ENCODE peak calls at places on chromosomes 16 and 17, in seven cellular contexts. One of them, this sample, is unnamed.

GRCh38 chr17:13031718-13032350 is 14.0 kb upstream of the ELAC2 start:
- DNase-seq in left lung: no peak
- DNase-seq in psoas muscle: peak; percentile 44
- DNase-seq in neural progenitor cell: peak; percentile 66
- DNase-seq in progenitor cell of endocrine pancreas: peak; percentile 26
- DNase-seq in cardiac muscle cell: peak; percentile 76
- DNase-seq in AG09309: no peak
- DNase-seq in this sample: peak; percentile 45

GRCh38 chr17:3569534-3570137 is 12.0 kb upstream of the TRPV3 start:
- DNase-seq in progenitor cell of endocrine pancreas: no peak
- DNase-seq in AG09309: no peak
- DNase-seq in left lung: peak; percentile 13
- DNase-seq in neural progenitor cell: no peak
- DNase-seq in psoas muscle: no peak
- DNase-seq in cardiac muscle cell: no peak
- DNase-seq in this sample: no peak

GRCh38 chr16:28140788-28141618 is 70.8 kb downstream of the XPO6 start:
- DNase-seq in AG09309: no peak
- DNase-seq in progenitor cell of endocrine pancreas: no peak
- DNase-seq in psoas muscle: no peak
- DNase-seq in neural progenitor cell: no peak
- DNase-seq in left lung: no peak
- DNase-seq in cardiac muscle cell: no peak
- DNase-seq in this sample: no peak

GRCh38 chr17:4747847-4748246 is 8.1 kb upstream of the CXCL16 start:
- DNase-seq in progenitor cell of endocrine pancreas: no peak
- DNase-seq in AG09309: no peak
- DNase-seq in neural progenitor cell: no peak
- DNase-seq in psoas muscle: no peak
- DNase-seq in cardiac muscle cell: peak; percentile 18
- DNase-seq in left lung: no peak
- DNase-seq in this sample: no peak

GRCh38 chr17:20009302-20010098 is at the start of gene SPECC1:
- DNase-seq in psoas muscle: peak; percentile 85
- DNase-seq in progenitor cell of endocrine pancreas: peak; percentile 91
- DNase-seq in cardiac muscle cell: no peak
- DNase-seq in AG09309: no peak
- DNase-seq in left lung: peak; percentile 98
- DNase-seq in neural progenitor cell: peak; percentile 91
- DNase-seq in this sample: peak; percentile 88

GRCh38 chr16:75288596-75289120 is 37.2 kb upstream of the BCAR1 start:
- DNase-seq in psoas muscle: no peak
- DNase-seq in left lung: no peak
- DNase-seq in cardiac muscle cell: no peak
- DNase-seq in AG09309: no peak
- DNase-seq in neural progenitor cell: no peak
- DNase-seq in progenitor cell of endocrine pancreas: no peak
- DNase-seq in this sample: no peak

GRCh38 chr16:48124266-48124665 is 31.5 kb downstream of the ABCC12 start:
- DNase-seq in neural progenitor cell: no peak
- DNase-seq in cardiac muscle cell: no peak
- DNase-seq in psoas muscle: no peak
- DNase-seq in left lung: no peak
- DNase-seq in progenitor cell of endocrine pancreas: no peak
- DNase-seq in AG09309: no peak
- DNase-seq in this sample: no peak

GRCh38 chr17:80696456-80696855 is 151.8 kb downstream of the RPTOR start:
- DNase-seq in left lung: no peak
- DNase-seq in psoas muscle: no peak
- DNase-seq in progenitor cell of endocrine pancreas: no peak
- DNase-seq in neural progenitor cell: no peak
- DNase-seq in AG09309: no peak
- DNase-seq in cardiac muscle cell: no peak
- DNase-seq in this sample: no peak

GRCh38 chr16:69890114-69890890 is 60.8 kb upstream of the CLEC18A start:
- DNase-seq in AG09309: no peak
- DNase-seq in progenitor cell of endocrine pancreas: no peak
- DNase-seq in cardiac muscle cell: peak; percentile 76
- DNase-seq in left lung: no peak
- DNase-seq in psoas muscle: peak; percentile 56
- DNase-seq in neural progenitor cell: peak; percentile 64
- DNase-seq in this sample: peak; percentile 46

GRCh38 chr17:50037321-50038107 is 18.4 kb upstream of the ITGA3 start:
- DNase-seq in psoas muscle: peak; percentile 38
- DNase-seq in cardiac muscle cell: peak; percentile 91
- DNase-seq in AG09309: no peak
- DNase-seq in left lung: peak; percentile 88
- DNase-seq in progenitor cell of endocrine pancreas: no peak
- DNase-seq in neural progenitor cell: no peak
- DNase-seq in this sample: no peak

GRCh38 chr16:85616608-85617311 is 3.6 kb downstream of the GSE1 start:
- DNase-seq in left lung: peak; percentile 92
- DNase-seq in progenitor cell of endocrine pancreas: no peak
- DNase-seq in psoas muscle: no peak
- DNase-seq in AG09309: no peak
- DNase-seq in cardiac muscle cell: no peak
- DNase-seq in neural progenitor cell: no peak
- DNase-seq in this sample: no peak

GRCh38 chr17:55411463-55411855 is 10.2 kb downstream of the MMD start:
- DNase-seq in left lung: no peak
- DNase-seq in cardiac muscle cell: no peak
- DNase-seq in neural progenitor cell: no peak
- DNase-seq in psoas muscle: no peak
- DNase-seq in progenitor cell of endocrine pancreas: no peak
- DNase-seq in AG09309: no peak
- DNase-seq in this sample: no peak

GRCh38 chr16:3182608-3183444 is 5.2 kb upstream of the OR1F1 start:
- DNase-seq in AG09309: no peak
- DNase-seq in left lung: no peak
- DNase-seq in cardiac muscle cell: peak; percentile 57
- DNase-seq in psoas muscle: no peak
- DNase-seq in progenitor cell of endocrine pancreas: no peak
- DNase-seq in neural progenitor cell: peak; percentile 73
- DNase-seq in this sample: peak; percentile 75

GRCh38 chr17:9768381-9768934 is 22.9 kb downstream of the DHRS7C start:
- DNase-seq in left lung: no peak
- DNase-seq in progenitor cell of endocrine pancreas: no peak
- DNase-seq in psoas muscle: no peak
- DNase-seq in neural progenitor cell: peak; percentile 56
- DNase-seq in cardiac muscle cell: peak; percentile 55
- DNase-seq in AG09309: no peak
- DNase-seq in this sample: peak; percentile 9

GRCh38 chr16:1012722-1013592 is 31.4 kb downstream of the SOX8 start:
- DNase-seq in psoas muscle: no peak
- DNase-seq in left lung: no peak
- DNase-seq in AG09309: no peak
- DNase-seq in cardiac muscle cell: no peak
- DNase-seq in neural progenitor cell: no peak
- DNase-seq in progenitor cell of endocrine pancreas: no peak
- DNase-seq in this sample: no peak

GRCh38 chr17:4796550-4796915 is 569 bp downstream of the PSMB6 start:
- DNase-seq in AG09309: no peak
- DNase-seq in psoas muscle: peak; percentile 37
- DNase-seq in neural progenitor cell: peak; percentile 70
- DNase-seq in cardiac muscle cell: peak; percentile 45
- DNase-seq in left lung: no peak
- DNase-seq in progenitor cell of endocrine pancreas: no peak
- DNase-seq in this sample: peak; percentile 33

GRCh38 chr16:10579575-10579964 is 828 bp downstream of the EMP2 start:
- DNase-seq in AG09309: no peak
- DNase-seq in neural progenitor cell: no peak
- DNase-seq in cardiac muscle cell: no peak
- DNase-seq in left lung: no peak
- DNase-seq in psoas muscle: no peak
- DNase-seq in progenitor cell of endocrine pancreas: no peak
- DNase-seq in this sample: no peak

GRCh38 chr16:82138478-82139285 is 31.3 kb downstream of the MPHOSPH6 start:
- DNase-seq in left lung: no peak
- DNase-seq in psoas muscle: no peak
- DNase-seq in neural progenitor cell: no peak
- DNase-seq in cardiac muscle cell: no peak
- DNase-seq in AG09309: no peak
- DNase-seq in progenitor cell of endocrine pancreas: no peak
- DNase-seq in this sample: no peak

GRCh38 chr16:69111216-69111615 is 5.8 kb downstream of the HAS3 start:
- DNase-seq in progenitor cell of endocrine pancreas: no peak
- DNase-seq in neural progenitor cell: no peak
- DNase-seq in cardiac muscle cell: no peak
- DNase-seq in AG09309: no peak
- DNase-seq in psoas muscle: no peak
- DNase-seq in left lung: no peak
- DNase-seq in this sample: no peak

GRCh38 chr17:41518789-41519449 is at the start of gene KRT15:
- DNase-seq in left lung: no peak
- DNase-seq in neural progenitor cell: no peak
- DNase-seq in AG09309: no peak
- DNase-seq in progenitor cell of endocrine pancreas: no peak
- DNase-seq in cardiac muscle cell: no peak
- DNase-seq in psoas muscle: no peak
- DNase-seq in this sample: no peak

GRCh38 chr16:64408699-64409098 is 713.2 kb downstream of the CDH11 start:
- DNase-seq in left lung: no peak
- DNase-seq in psoas muscle: no peak
- DNase-seq in progenitor cell of endocrine pancreas: no peak
- DNase-seq in cardiac muscle cell: no peak
- DNase-seq in AG09309: no peak
- DNase-seq in neural progenitor cell: no peak
- DNase-seq in this sample: no peak
- TF ChIP-seq CTCF in left lung: no peak
- TF ChIP-seq CTCF in psoas muscle: no peak
- TF ChIP-seq CTCF in progenitor cell of endocrine pancreas: no peak
- TF ChIP-seq CTCF in cardiac muscle cell: no peak
- TF ChIP-seq CTCF in AG09309: no peak
- TF ChIP-seq CTCF in neural progenitor cell: peak; percentile 37
- TF ChIP-seq CTCF in this sample: no peak

GRCh38 chr17:65137076-65137935 is at the start of gene RGS9:
- DNase-seq in AG09309: no peak
- DNase-seq in cardiac muscle cell: peak; percentile 66
- DNase-seq in left lung: peak; percentile 95
- DNase-seq in neural progenitor cell: peak; percentile 91
- DNase-seq in progenitor cell of endocrine pancreas: peak; percentile 86
- DNase-seq in psoas muscle: peak; percentile 85
- DNase-seq in this sample: peak; percentile 78
- TF ChIP-seq CTCF in AG09309: peak; percentile 62
- TF ChIP-seq CTCF in cardiac muscle cell: peak; percentile 94
- TF ChIP-seq CTCF in left lung: peak; percentile 99
- TF ChIP-seq CTCF in neural progenitor cell: peak; percentile 98
- TF ChIP-seq CTCF in progenitor cell of endocrine pancreas: peak; percentile 99
- TF ChIP-seq CTCF in psoas muscle: peak; percentile 97
- TF ChIP-seq CTCF in this sample: peak; percentile 99

DNA sequence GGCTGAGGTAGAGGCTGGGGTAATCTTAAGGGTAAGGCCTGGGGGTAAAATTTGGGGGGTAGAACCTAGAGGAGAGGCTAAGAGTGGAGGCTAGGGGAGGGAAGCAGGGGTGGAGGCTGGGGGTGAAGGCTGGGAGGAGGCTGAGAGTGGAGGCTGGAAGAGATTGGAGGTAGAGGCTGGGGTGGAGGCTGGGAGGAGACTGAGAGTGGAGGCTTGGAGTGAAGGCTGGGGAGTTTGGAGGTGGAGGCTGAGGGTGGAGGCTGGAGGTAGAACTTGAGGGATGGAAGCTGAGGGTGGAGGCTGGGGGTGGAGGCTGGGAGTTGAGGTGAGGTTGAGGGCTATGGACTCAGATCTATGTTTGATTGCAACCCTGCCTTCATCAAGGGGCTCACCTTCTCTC is 333.6 kb downstream of the C16orf95 start:
- DNase-seq in left lung: no peak
- DNase-seq in AG09309: no peak
- DNase-seq in neural progenitor cell: no peak
- DNase-seq in psoas muscle: no peak
- DNase-seq in cardiac muscle cell: no peak
- DNase-seq in progenitor cell of endocrine pancreas: no peak
- DNase-seq in this sample: no peak
- TF ChIP-seq CTCF in left lung: no peak
- TF ChIP-seq CTCF in AG09309: no peak
- TF ChIP-seq CTCF in neural progenitor cell: no peak
- TF ChIP-seq CTCF in psoas muscle: no peak
- TF ChIP-seq CTCF in cardiac muscle cell: no peak
- TF ChIP-seq CTCF in progenitor cell of endocrine pancreas: no peak
- TF ChIP-seq CTCF in this sample: no peak

GRCh38 chr17:11240041-11240801 is 792 bp upstream of the SHISA6 start:
- DNase-seq in neural progenitor cell: peak; percentile 83
- DNase-seq in psoas muscle: peak; percentile 34
- DNase-seq in cardiac muscle cell: no peak
- DNase-seq in AG09309: no peak
- DNase-seq in progenitor cell of endocrine pancreas: peak; percentile 28
- DNase-seq in left lung: no peak
- DNase-seq in this sample: peak; percentile 32
- TF ChIP-seq CTCF in neural progenitor cell: peak; percentile 46
- TF ChIP-seq CTCF in psoas muscle: no peak
- TF ChIP-seq CTCF in cardiac muscle cell: no peak
- TF ChIP-seq CTCF in AG09309: no peak
- TF ChIP-seq CTCF in progenitor cell of endocrine pancreas: no peak
- TF ChIP-seq CTCF in left lung: no peak
- TF ChIP-seq CTCF in this sample: peak; percentile 35

This sample was measured in neural crest cell.